ENCODE peak calls at places on chromosomes 5 and 9, in six cellular contexts. Q is breast epithelium; Z is AG04450; U is lung; L is A549; I is CD8-positive, alpha-beta memory T cell. F is an unnamed sample. For H3K9me3, the result is how much of the 10 kb centered on the place peaks cover.

GRCh38 chr5:17808566-17808965 is 174.3 kb downstream of the TAF11L14 start:
- DNase-seq in Q (no peak), Z (no peak), U (no peak), L (no peak), I (no peak), F (no peak)

GRCh38 chr5:33969572-33970452 is 14.7 kb downstream of the SLC45A2 start:
- DNase-seq in Q (no peak), Z (peak), U (no peak), L (peak), I (no peak), F (no peak)

GRCh38 chr5:65928341-65928752 is 2.0 kb downstream of the ERBIN start:
- DNase-seq in Q (no peak), Z (no peak), U (no peak), L (no peak), I (no peak), F (no peak)

GRCh38 chr5:76477576-76477975 is 74.5 kb downstream of the IQGAP2 start:
- DNase-seq in Q (no peak), Z (no peak), U (no peak), L (no peak), I (no peak), F (no peak)

GRCh38 chr5:136133416-136134383 is 1.1 kb downstream of the SMAD5 start:
- DNase-seq in Q (peak), Z (peak), U (peak), L (peak), I (no peak), F (no peak)

GRCh38 chr5:172870807-172871431 is 36.9 kb downstream of the ERGIC1 start:
- DNase-seq in Q (no peak), Z (no peak), U (no peak), L (no peak), I (no peak), F (no peak)

GRCh38 chr5:60699549-60700346 is at the start of gene DEPDC1B:
- DNase-seq in Q (peak), Z (peak), U (peak), L (peak), I (peak), F (peak)

GRCh38 chr9:134442486-134443168 is 116.4 kb downstream of the RXRA start:
- DNase-seq in Q (no peak), Z (no peak), U (no peak), L (no peak), I (no peak), F (no peak)

GRCh38 chr5:90099099-90099498 is 310.5 kb downstream of the CETN3 start:
- DNase-seq in Q (no peak), Z (no peak), U (no peak), L (no peak), I (no peak), F (no peak)

GRCh38 chr9:38022995-38023394 is 46.0 kb downstream of the SHB start:
- DNase-seq in Q (peak), Z (no peak), U (no peak), L (no peak), I (no peak), F (no peak)

GRCh38 chr9:110255064-110255416 is 1.3 kb downstream of the TXN start:
- DNase-seq in Q (no peak), Z (no peak), U (no peak), L (no peak), I (peak), F (no peak)

GRCh38 chr9:4640027-4640426 is 22.1 kb upstream of the PLPP6 start:
- DNase-seq in Q (no peak), Z (no peak), U (no peak), L (no peak), I (peak), F (peak)

GRCh38 chr5:141234109-141234508 is 11.0 kb downstream of the PCDHB14 start:
- DNase-seq in Q (no peak), Z (no peak), U (no peak), L (no peak), I (no peak), F (no peak)

GRCh38 chr9:1100945-1101344 is 50.8 kb downstream of the DMRT2 start:
- DNase-seq in Q (no peak), Z (no peak), U (peak), L (no peak), I (no peak), F (no peak)

GRCh38 chr5:90889325-90889600 is 330.7 kb downstream of the ADGRV1 start:
- DNase-seq in Q (no peak), Z (no peak), U (no peak), L (no peak), I (no peak), F (no peak)

GRCh38 chr5:176629853-176630680 is at the start of the genes EIF4E1B and SNCB:
- DNase-seq in Q (no peak), Z (no peak), U (no peak), L (peak), I (no peak), F (no peak)

GRCh38 chr9:79671558-79671957 is 99.8 kb downstream of the TLE4 start:
- DNase-seq in Q (no peak), Z (no peak), U (no peak), L (no peak), I (no peak), F (no peak)

GRCh38 chr5:142770650-142771609 is 753 bp downstream of the ARHGAP26 start:
- DNase-seq in Q (peak), Z (no peak), U (peak), L (peak), I (peak), F (peak)

GRCh38 chr9:3329361-3329760 is 196.4 kb downstream of the RFX3 start:
- DNase-seq in Q (no peak), Z (no peak), U (no peak), L (no peak), I (no peak), F (no peak)

GRCh38 chr5:137741718-137742117 is 5.8 kb upstream of the KLHL3 start:
- DNase-seq in Q (no peak), Z (no peak), U (no peak), L (no peak), I (no peak), F (no peak)

GRCh38 chr5:172005708-172006377 is 595 bp downstream of the FBXW11 start:
- DNase-seq in Q (peak), Z (no peak), U (peak), L (peak), I (peak), F (peak)

GRCh38 chr9:22045423-22045822 is 36.3 kb upstream of the CDKN2B start:
- DNase-seq in Q (no peak), Z (no peak), U (no peak), L (no peak), I (no peak), F (no peak)

GRCh38 chr9:106445107-106445506 is 417.9 kb upstream of the ZNF462 start:
- DNase-seq in Q (no peak), Z (no peak), U (no peak), L (no peak), I (no peak), F (no peak)

GRCh38 chr9:6197330-6197729 is 18.3 kb upstream of the IL33 start:
- DNase-seq in Q (no peak), Z (no peak), U (no peak), L (no peak), I (no peak), F (no peak)

GRCh38 chr5:110917161-110917875 is 154.2 kb upstream of the TSLP start:
- DNase-seq in Q (no peak), Z (no peak), U (no peak), L (no peak), I (no peak), F (no peak)

GRCh38 chr5:24163091-24163490 is 481.7 kb downstream of the CDH10 start:
- DNase-seq in Q (no peak), Z (no peak), U (no peak), L (peak), I (no peak), F (no peak)

GRCh38 chr5:159022178-159022556 is 77.5 kb downstream of the EBF1 start:
- DNase-seq in Q (no peak), Z (peak), U (peak), L (no peak), I (no peak), F (no peak)

GRCh38 chr5:166073921-166074838 is 2217.3 kb upstream of the WWC1 start:
- DNase-seq in Q (no peak), Z (no peak), U (no peak), L (no peak), I (no peak), F (no peak)

GRCh38 chr9:136485651-136486050 is 2.8 kb upstream of the SEC16A start:
- DNase-seq in Q (no peak), Z (no peak), U (no peak), L (no peak), I (no peak), F (no peak)

GRCh38 chr9:103371152-103371551 is 376.0 kb downstream of the CYLC2 start:
- DNase-seq in Q (no peak), Z (no peak), U (no peak), L (no peak), I (no peak), F (no peak)

GRCh38 chr9:121771851-121772599 is 120.6 kb downstream of the DAB2IP start:
- DNase-seq in Q (no peak), Z (no peak), U (no peak), L (no peak), I (no peak), F (no peak)

GRCh38 chr5:155746340-155747038 is 580.5 kb upstream of the SGCD start:
- DNase-seq in Q (no peak), Z (no peak), U (no peak), L (no peak), I (no peak), F (no peak)

GRCh38 chr5:42832060-42832459 is 20.4 kb upstream of the SELENOP start:
- DNase-seq in Q (no peak), Z (no peak), U (no peak), L (no peak), I (no peak), F (no peak)

DNA sequence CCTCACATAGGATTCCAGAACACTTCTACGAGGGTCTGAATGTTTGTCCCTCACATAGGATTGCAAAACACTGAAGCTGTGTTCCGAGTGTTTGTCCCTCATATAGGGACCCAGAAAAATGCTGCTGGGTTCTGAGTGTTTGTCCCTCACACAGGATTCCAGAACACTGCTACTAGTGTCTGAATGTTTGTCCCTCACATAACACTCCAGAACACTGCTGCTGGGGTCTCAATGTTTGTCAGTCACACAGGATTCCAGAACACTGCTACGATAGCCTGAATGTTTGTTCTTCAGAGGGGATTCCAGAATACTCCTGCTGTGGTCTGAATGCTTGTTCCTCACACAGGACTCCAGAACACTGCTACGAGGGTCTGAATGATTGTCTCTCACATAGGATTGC is 218.7 kb downstream of the FOXD4L6 start:
- DNase-seq in Q (no peak), Z (no peak), U (no peak), L (no peak), I (no peak), F (no peak)
- H3K9me3 ChIP-seq in Q (half or more), Z (half or more), U (half or more), L (half or more), I (half or more), F (half or more)

GRCh38 chr5:19261879-19262278 is 726.1 kb downstream of the CDH18 start:
- DNase-seq in Q (no peak), Z (no peak), U (no peak), L (no peak), I (no peak), F (no peak)
- H3K9me3 ChIP-seq in Q (under half), Z (under half), U (under half), L (under half), I (under half), F (under half)

DNA sequence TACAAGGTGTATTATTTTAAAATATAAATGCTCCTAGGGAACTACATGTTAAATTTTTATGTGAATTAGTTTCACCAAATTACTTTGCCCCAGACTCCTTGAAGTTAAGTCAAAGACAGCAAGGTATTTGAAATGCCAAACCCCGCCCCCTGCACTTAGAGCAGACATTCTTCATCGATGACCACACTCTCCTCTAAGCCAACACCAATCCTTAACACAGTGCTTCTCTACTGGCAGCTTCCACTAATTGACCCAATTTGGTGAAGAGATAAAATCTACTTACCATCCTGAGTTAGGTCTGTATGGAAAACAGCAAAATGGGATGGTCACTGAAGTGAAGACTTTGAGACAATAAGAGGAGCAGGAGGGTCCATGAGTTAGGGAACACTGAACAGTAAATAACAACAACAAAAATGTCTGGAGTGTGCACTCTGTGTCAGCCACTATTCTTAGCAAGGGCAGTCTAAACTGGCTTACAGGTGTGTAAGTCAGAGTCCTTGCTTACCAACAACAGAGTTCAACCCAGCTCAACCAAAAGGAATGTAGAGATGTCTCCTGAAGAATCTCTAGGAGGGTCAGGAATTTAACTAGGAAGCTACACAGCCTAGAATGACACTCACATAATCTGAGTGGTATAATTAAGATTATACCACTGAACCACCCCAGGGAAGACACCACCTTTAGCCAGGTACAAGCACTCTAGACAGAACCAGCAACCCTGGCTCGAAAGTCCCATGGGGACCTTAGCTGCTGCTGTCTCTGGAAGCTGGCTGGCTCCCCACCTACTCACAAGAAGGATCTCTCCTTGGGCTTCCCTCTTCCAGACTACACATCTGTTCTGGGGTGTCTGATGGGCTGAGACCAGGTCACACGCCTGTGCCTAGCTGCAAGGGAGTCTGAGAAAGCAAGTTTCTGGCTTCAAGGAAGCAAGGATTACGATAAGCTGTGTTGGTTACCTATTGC is 8.8 kb upstream of the UBE2QL1 start:
- DNase-seq in Q (no peak), Z (no peak), U (no peak), L (no peak), I (no peak), F (no peak)
- H3K9me3 ChIP-seq in Q (under half), Z (under half), U (under half), L (under half), I (under half), F (under half)

DNA sequence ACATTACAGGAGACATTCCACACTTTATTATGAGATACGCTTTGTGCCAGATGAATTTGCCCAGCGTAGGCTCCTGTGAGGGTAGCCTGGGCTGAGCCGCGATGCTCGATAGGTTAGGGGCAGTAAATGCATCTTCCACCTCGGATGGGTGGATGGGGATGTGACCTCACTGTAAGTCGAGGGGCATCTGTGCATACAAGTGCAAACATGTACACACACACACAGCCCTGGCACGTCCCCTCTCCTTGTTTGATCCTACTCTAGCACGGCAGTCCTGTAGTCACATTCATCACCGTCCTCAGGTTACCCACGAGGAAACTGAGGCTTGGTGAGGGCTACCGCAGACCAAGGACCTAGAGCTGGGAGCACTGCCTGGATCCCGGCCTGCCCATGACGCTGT is 166.8 kb downstream of the COL23A1 start:
- DNase-seq in Q (no peak), Z (no peak), U (no peak), L (no peak), I (no peak), F (no peak)
- H3K9me3 ChIP-seq in Q (under half), Z (under half), U (under half), L (under half), I (under half), F (under half)

GRCh38 chr5:149047462-149047861 is 15.4 kb downstream of the SH3TC2 start:
- DNase-seq in Q (no peak), Z (no peak), U (no peak), L (no peak), I (no peak), F (no peak)
- H3K9me3 ChIP-seq in Q (under half), Z (under half), U (under half), L (under half), I (under half), F (under half)

GRCh38 chr5:3944930-3945329 is 349.3 kb downstream of the IRX1 start:
- DNase-seq in Q (no peak), Z (no peak), U (no peak), L (no peak), I (no peak), F (no peak)
- H3K9me3 ChIP-seq in Q (under half), Z (under half), U (under half), L (under half), I (under half), F (under half)

DNA sequence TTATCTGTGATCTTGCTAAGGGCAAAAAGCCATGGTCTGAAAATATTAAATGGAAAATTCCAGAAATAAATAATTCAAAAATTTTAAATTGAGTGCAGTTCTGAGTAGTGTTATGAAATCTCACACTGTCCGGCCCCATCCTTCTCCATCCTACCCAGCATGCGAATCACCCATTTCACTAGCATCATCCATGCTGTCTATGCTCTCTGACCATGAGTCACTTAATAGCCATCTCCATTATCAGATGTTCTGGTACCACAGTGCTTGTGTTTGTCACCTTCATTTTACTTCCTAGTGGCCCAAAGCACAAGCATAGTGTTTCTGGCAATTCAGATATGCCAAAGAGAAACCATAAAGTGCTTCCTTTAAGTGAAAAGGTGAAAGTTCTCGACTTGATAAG is 63.3 kb upstream of the SMC5 start:
- DNase-seq in Q (no peak), Z (no peak), U (no peak), L (no peak), I (no peak), F (no peak)
- H3K9me3 ChIP-seq in Q (under half), Z (under half), U (under half), L (under half), I (under half), F (under half)

GRCh38 chr5:154476343-154477213 is 1.4 kb downstream of the HAND1 start:
- DNase-seq in Q (no peak), Z (no peak), U (no peak), L (no peak), I (no peak), F (no peak)
- H3K9me3 ChIP-seq in Q (under half), Z (under half), U (under half), L (under half), I (under half), F (under half)

F was measured in T-helper 17 cell.